ENCODE peak calls at places on chromosomes 3 and 15, in seven cellular contexts. One of them, this sample, is unnamed.

GRCh38 chr3:64939747-64940450 is 252.1 kb upstream of the ADAMTS9 start:
- DNase-seq in A549: no peak
- DNase-seq in Caco-2: no peak
- DNase-seq in transverse colon: no peak
- DNase-seq in HCT116: no peak
- DNase-seq in H7: no peak
- DNase-seq in heart left ventricle: no peak
- DNase-seq in this sample: no peak

GRCh38 chr3:134879991-134880390 is 84.9 kb downstream of the EPHB1 start:
- DNase-seq in Caco-2: no peak
- DNase-seq in HCT116: no peak
- DNase-seq in A549: no peak
- DNase-seq in H7: no peak
- DNase-seq in transverse colon: no peak
- DNase-seq in heart left ventricle: no peak
- DNase-seq in this sample: no peak

GRCh38 chr3:164250923-164251322 is 827.4 kb downstream of the SI start:
- DNase-seq in A549: no peak
- DNase-seq in H7: no peak
- DNase-seq in heart left ventricle: no peak
- DNase-seq in HCT116: no peak
- DNase-seq in Caco-2: no peak
- DNase-seq in transverse colon: no peak
- DNase-seq in this sample: no peak

GRCh38 chr15:63877713-63878271 is 44.0 kb upstream of the HERC1 start:
- DNase-seq in A549: no peak
- DNase-seq in Caco-2: no peak
- DNase-seq in heart left ventricle: no peak
- DNase-seq in H7: no peak
- DNase-seq in HCT116: no peak
- DNase-seq in transverse colon: no peak
- DNase-seq in this sample: no peak

GRCh38 chr3:149216195-149216869 is 5.3 kb downstream of the CP start:
- DNase-seq in heart left ventricle: no peak
- DNase-seq in Caco-2: no peak
- DNase-seq in transverse colon: peak; percentile 31
- DNase-seq in HCT116: no peak
- DNase-seq in H7: no peak
- DNase-seq in A549: no peak
- DNase-seq in this sample: no peak

GRCh38 chr3:131081224-131081623 is 54.5 kb downstream of the NEK11 start:
- DNase-seq in A549: no peak
- DNase-seq in heart left ventricle: no peak
- DNase-seq in transverse colon: no peak
- DNase-seq in HCT116: no peak
- DNase-seq in Caco-2: no peak
- DNase-seq in H7: no peak
- DNase-seq in this sample: no peak

GRCh38 chr3:194250104-194251002 is 100.8 kb downstream of the CPN2 start:
- DNase-seq in A549: no peak
- DNase-seq in Caco-2: no peak
- DNase-seq in H7: peak; percentile 20
- DNase-seq in HCT116: no peak
- DNase-seq in transverse colon: no peak
- DNase-seq in heart left ventricle: peak; percentile 88
- DNase-seq in this sample: no peak

GRCh38 chr3:184727357-184728060 is 15.6 kb upstream of the MAGEF1 start:
- DNase-seq in heart left ventricle: no peak
- DNase-seq in H7: peak; percentile 93
- DNase-seq in Caco-2: peak; percentile 73
- DNase-seq in A549: peak; percentile 40
- DNase-seq in transverse colon: peak; percentile 65
- DNase-seq in HCT116: peak; percentile 81
- DNase-seq in this sample: peak; percentile 62

GRCh38 chr15:71559098-71559497 is 251.3 kb upstream of the NR2E3 start:
- DNase-seq in heart left ventricle: no peak
- DNase-seq in transverse colon: no peak
- DNase-seq in H7: peak; percentile 27
- DNase-seq in HCT116: no peak
- DNase-seq in Caco-2: no peak
- DNase-seq in A549: no peak
- DNase-seq in this sample: no peak

GRCh38 chr15:70508561-70509281 is 254.6 kb downstream of the UACA start:
- DNase-seq in heart left ventricle: no peak
- DNase-seq in transverse colon: no peak
- DNase-seq in Caco-2: peak; percentile 50
- DNase-seq in HCT116: no peak
- DNase-seq in A549: peak; percentile 99
- DNase-seq in H7: no peak
- DNase-seq in this sample: no peak

GRCh38 chr3:143001034-143001368 is 369 bp upstream of the U2SURP start:
- DNase-seq in HCT116: no peak
- DNase-seq in A549: no peak
- DNase-seq in H7: no peak
- DNase-seq in transverse colon: no peak
- DNase-seq in Caco-2: no peak
- DNase-seq in heart left ventricle: no peak
- DNase-seq in this sample: peak; percentile 80

GRCh38 chr3:45204136-45204535 is 22.0 kb downstream of the TMEM158 start:
- DNase-seq in A549: no peak
- DNase-seq in HCT116: no peak
- DNase-seq in Caco-2: no peak
- DNase-seq in H7: peak; percentile 63
- DNase-seq in heart left ventricle: no peak
- DNase-seq in transverse colon: no peak
- DNase-seq in this sample: no peak

GRCh38 chr3:69882560-69882959 is 117.0 kb upstream of the SAMMSON start:
- DNase-seq in heart left ventricle: no peak
- DNase-seq in transverse colon: no peak
- DNase-seq in Caco-2: no peak
- DNase-seq in H7: no peak
- DNase-seq in A549: no peak
- DNase-seq in HCT116: no peak
- DNase-seq in this sample: no peak

GRCh38 chr3:67515778-67516177 is 138.6 kb downstream of the SUCLG2 start:
- DNase-seq in transverse colon: no peak
- DNase-seq in HCT116: no peak
- DNase-seq in heart left ventricle: no peak
- DNase-seq in H7: peak; percentile 29
- DNase-seq in A549: no peak
- DNase-seq in Caco-2: no peak
- DNase-seq in this sample: no peak

GRCh38 chr3:139529624-139530023 is 9.9 kb downstream of the RBP1 start:
- DNase-seq in Caco-2: no peak
- DNase-seq in heart left ventricle: no peak
- DNase-seq in H7: no peak
- DNase-seq in HCT116: no peak
- DNase-seq in transverse colon: no peak
- DNase-seq in A549: no peak
- DNase-seq in this sample: no peak

GRCh38 chr3:62497156-62497555 is 123.8 kb upstream of the FEZF2 start:
- DNase-seq in Caco-2: no peak
- DNase-seq in heart left ventricle: no peak
- DNase-seq in A549: no peak
- DNase-seq in transverse colon: no peak
- DNase-seq in HCT116: no peak
- DNase-seq in H7: no peak
- DNase-seq in this sample: no peak

GRCh38 chr15:71384501-71384900 is 269.2 kb downstream of the THSD4 start:
- DNase-seq in Caco-2: no peak
- DNase-seq in A549: no peak
- DNase-seq in heart left ventricle: no peak
- DNase-seq in transverse colon: no peak
- DNase-seq in HCT116: no peak
- DNase-seq in H7: no peak
- DNase-seq in this sample: no peak

GRCh38 chr3:10941972-10942371 is 50.6 kb upstream of the SLC6A1 start:
- DNase-seq in HCT116: no peak
- DNase-seq in H7: peak; percentile 73
- DNase-seq in Caco-2: no peak
- DNase-seq in A549: no peak
- DNase-seq in transverse colon: no peak
- DNase-seq in heart left ventricle: no peak
- DNase-seq in this sample: peak; percentile 8

GRCh38 chr15:68326711-68327412 is 49.3 kb downstream of the FEM1B start:
- DNase-seq in H7: no peak
- DNase-seq in heart left ventricle: peak; percentile 32
- DNase-seq in A549: no peak
- DNase-seq in transverse colon: no peak
- DNase-seq in Caco-2: no peak
- DNase-seq in HCT116: no peak
- DNase-seq in this sample: no peak

GRCh38 chr3:114848087-114848486 is 299.0 kb downstream of the ZBTB20 start:
- DNase-seq in heart left ventricle: peak; percentile 24
- DNase-seq in H7: no peak
- DNase-seq in Caco-2: no peak
- DNase-seq in transverse colon: no peak
- DNase-seq in HCT116: no peak
- DNase-seq in A549: no peak
- DNase-seq in this sample: no peak

GRCh38 chr3:71152039-71152891 is 431.3 kb downstream of the FOXP1 start:
- DNase-seq in HCT116: no peak
- DNase-seq in transverse colon: no peak
- DNase-seq in heart left ventricle: no peak
- DNase-seq in Caco-2: no peak
- DNase-seq in A549: no peak
- DNase-seq in H7: no peak
- DNase-seq in this sample: no peak
- H3K4me3 ChIP-seq in HCT116: no peak overlapping the region
- H3K4me3 ChIP-seq in transverse colon: no peak overlapping the region
- H3K4me3 ChIP-seq in heart left ventricle: no peak overlapping the region
- H3K4me3 ChIP-seq in Caco-2: no peak overlapping the region
- H3K4me3 ChIP-seq in A549: no peak overlapping the region
- H3K4me3 ChIP-seq in H7: no peak overlapping the region
- H3K4me3 ChIP-seq in this sample: no peak overlapping the region

GRCh38 chr15:37104413-37105392 is 4.4 kb upstream of the MEIS2 start:
- DNase-seq in H7: peak; percentile 45
- DNase-seq in Caco-2: no peak
- DNase-seq in HCT116: no peak
- DNase-seq in transverse colon: no peak
- DNase-seq in A549: no peak
- DNase-seq in heart left ventricle: no peak
- DNase-seq in this sample: no peak
- H3K4me3 ChIP-seq in H7: no peak overlapping the region
- H3K4me3 ChIP-seq in Caco-2: no peak overlapping the region
- H3K4me3 ChIP-seq in HCT116: no peak overlapping the region
- H3K4me3 ChIP-seq in transverse colon: peak overlapping the region; percentile 23
- H3K4me3 ChIP-seq in A549: no peak overlapping the region
- H3K4me3 ChIP-seq in heart left ventricle: no peak overlapping the region
- H3K4me3 ChIP-seq in this sample: no peak overlapping the region

DNA sequence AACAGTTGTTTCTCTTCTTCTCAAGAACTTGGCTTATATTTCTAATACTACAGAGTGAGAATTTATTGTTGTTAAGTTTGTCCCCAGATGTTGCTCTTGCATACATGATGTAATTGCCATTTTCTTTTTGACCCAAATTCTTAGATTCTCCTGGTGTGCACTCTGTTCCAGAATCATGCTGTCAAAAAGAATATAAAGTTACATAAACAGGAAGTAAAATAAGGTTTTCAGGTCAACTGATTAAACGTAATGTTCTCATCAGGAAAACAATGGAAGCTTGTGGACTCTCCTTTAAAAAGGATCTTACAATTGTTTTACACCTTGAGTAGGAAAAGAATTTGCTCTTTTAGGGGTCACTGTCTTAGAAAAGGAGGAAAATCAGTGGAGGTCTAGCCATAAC is 121.8 kb downstream of the ADAM10 start:
- DNase-seq in H7: no peak
- DNase-seq in HCT116: no peak
- DNase-seq in Caco-2: no peak
- DNase-seq in heart left ventricle: no peak
- DNase-seq in A549: no peak
- DNase-seq in transverse colon: no peak
- DNase-seq in this sample: no peak
- H3K4me3 ChIP-seq in H7: no peak overlapping the region
- H3K4me3 ChIP-seq in HCT116: no peak overlapping the region
- H3K4me3 ChIP-seq in Caco-2: no peak overlapping the region
- H3K4me3 ChIP-seq in heart left ventricle: no peak overlapping the region
- H3K4me3 ChIP-seq in A549: no peak overlapping the region
- H3K4me3 ChIP-seq in transverse colon: peak overlapping the region; percentile 43
- H3K4me3 ChIP-seq in this sample: no peak overlapping the region

DNA sequence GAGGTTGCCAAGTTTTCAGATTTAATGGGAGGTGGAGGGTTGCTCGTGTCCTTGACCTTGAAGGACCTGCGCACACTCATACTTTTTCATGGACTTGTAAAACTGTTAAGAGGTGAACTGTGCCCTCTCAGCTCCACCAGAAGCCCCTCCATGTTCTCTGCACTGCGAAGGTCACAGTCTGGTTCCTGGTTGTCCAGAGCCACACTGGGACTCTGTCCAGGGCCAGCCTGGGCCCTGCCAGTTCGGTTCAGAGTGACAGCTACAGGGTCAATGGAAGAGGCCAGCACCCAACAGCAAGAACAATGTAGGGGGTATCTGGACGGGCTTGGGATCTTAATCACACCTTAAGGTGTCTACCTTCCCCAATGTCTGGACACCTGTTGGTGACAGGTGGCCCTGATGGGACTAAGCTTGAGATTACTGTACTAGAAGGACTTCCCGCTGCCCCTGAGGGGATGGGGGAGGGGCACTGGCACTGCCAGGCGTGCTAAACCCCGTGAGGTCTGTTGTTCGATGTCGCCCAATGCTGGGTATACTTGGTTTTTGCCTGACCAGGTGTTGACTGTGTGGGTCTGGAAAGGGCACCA is 34.7 kb downstream of the GRK7 start:
- DNase-seq in H7: no peak
- DNase-seq in A549: no peak
- DNase-seq in Caco-2: no peak
- DNase-seq in transverse colon: no peak
- DNase-seq in heart left ventricle: no peak
- DNase-seq in HCT116: no peak
- DNase-seq in this sample: no peak
- H3K4me3 ChIP-seq in H7: peak overlapping the region; percentile 36
- H3K4me3 ChIP-seq in A549: no peak overlapping the region
- H3K4me3 ChIP-seq in Caco-2: no peak overlapping the region
- H3K4me3 ChIP-seq in transverse colon: peak overlapping the region; percentile 52
- H3K4me3 ChIP-seq in heart left ventricle: peak overlapping the region; percentile 2
- H3K4me3 ChIP-seq in HCT116: no peak overlapping the region
- H3K4me3 ChIP-seq in this sample: no peak overlapping the region

DNA sequence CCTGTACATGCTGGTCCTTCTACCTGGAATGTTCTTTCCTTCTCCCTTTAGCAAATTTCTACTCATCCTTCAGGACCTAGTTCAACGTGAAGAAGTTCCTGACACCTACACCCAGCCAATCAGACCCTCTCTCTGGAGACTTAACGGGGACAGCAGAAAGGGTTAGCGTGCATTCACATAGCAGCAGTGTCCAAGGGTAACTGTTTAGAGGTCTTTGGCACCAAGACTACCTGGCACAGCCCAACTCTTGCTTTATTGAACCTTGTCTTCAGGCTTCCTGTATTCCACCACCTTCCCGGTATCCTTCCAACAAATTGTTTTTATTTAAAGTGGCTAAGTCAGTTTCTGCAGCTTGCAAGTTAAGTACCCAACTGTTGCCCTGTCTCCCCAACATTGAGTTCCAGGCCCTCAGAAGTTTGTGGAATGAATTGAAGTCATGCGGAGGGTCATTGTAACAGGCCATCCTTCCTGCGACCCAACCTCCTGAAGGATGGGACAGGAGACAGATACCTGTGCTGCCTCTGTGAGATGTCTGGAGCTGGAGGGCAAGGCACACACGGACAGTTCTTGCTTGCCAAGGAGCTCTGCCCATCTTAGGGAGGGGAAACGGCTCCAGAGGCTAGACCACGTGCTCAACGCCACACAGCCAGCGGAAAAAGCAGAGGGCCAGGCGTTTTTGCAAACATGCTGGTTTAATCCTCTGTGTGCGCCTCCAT is 14.4 kb upstream of the WNT7A start:
- DNase-seq in HCT116: no peak
- DNase-seq in H7: no peak
- DNase-seq in Caco-2: peak; percentile 25
- DNase-seq in heart left ventricle: no peak
- DNase-seq in transverse colon: no peak
- DNase-seq in A549: no peak
- DNase-seq in this sample: no peak
- H3K4me3 ChIP-seq in HCT116: no peak overlapping the region
- H3K4me3 ChIP-seq in H7: no peak overlapping the region
- H3K4me3 ChIP-seq in Caco-2: no peak overlapping the region
- H3K4me3 ChIP-seq in heart left ventricle: no peak overlapping the region
- H3K4me3 ChIP-seq in transverse colon: no peak overlapping the region
- H3K4me3 ChIP-seq in A549: no peak overlapping the region
- H3K4me3 ChIP-seq in this sample: no peak overlapping the region